ENCODE peak calls at places on chromosomes 4 and X, in seven cellular contexts. R, W, D, N, Z, F and X are unnamed samples.

GRCh38 chr4:20272411-20272872 is 20.7 kb downstream of the SLIT2 start:
- DNase-seq in R (no peak), W (no peak), D (no peak), N (no peak), Z (no peak), F (no peak), X (no peak)

GRCh38 chr4:17030543-17030942 is 132.1 kb upstream of the LDB2 start:
- DNase-seq in R (no peak), W (no peak), D (peak), N (no peak), Z (no peak), F (no peak), X (no peak)

GRCh38 chr4:142416121-142416520 is 430.0 kb downstream of the INPP4B start:
- DNase-seq in R (no peak), W (no peak), D (no peak), N (no peak), Z (no peak), F (no peak), X (no peak)

GRCh38 chr4:119124314-119124713 is 11.3 kb upstream of the MYOZ2 start:
- DNase-seq in R (no peak), W (no peak), D (peak), N (no peak), Z (no peak), F (no peak), X (no peak)

GRCh38 chr4:17316566-17316965 is 195.3 kb downstream of the QDPR start:
- DNase-seq in R (no peak), W (no peak), D (no peak), N (no peak), Z (no peak), F (no peak), X (no peak)

GRCh38 chrX:14409341-14409740 is 120.0 kb upstream of the GLRA2 start:
- DNase-seq in R (no peak), W (no peak), D (no peak), N (no peak), Z (no peak), F (no peak), X (no peak)

GRCh38 chr4:101288365-101289145 is 58.8 kb downstream of the PPP3CA start:
- DNase-seq in R (no peak), W (no peak), D (no peak), N (no peak), Z (no peak), F (no peak), X (no peak)

GRCh38 chrX:152177052-152177451 is 38.7 kb upstream of the MAGEA10 start:
- DNase-seq in R (no peak), W (no peak), D (no peak), N (no peak), Z (no peak), F (no peak), X (no peak)

GRCh38 chrX:70496491-70496890 is 51.9 kb downstream of the DLG3 start:
- DNase-seq in R (no peak), W (no peak), D (no peak), N (no peak), Z (no peak), F (no peak), X (no peak)

GRCh38 chrX:153816821-153817220 is 13.5 kb downstream of the PDZD4 start:
- DNase-seq in R (no peak), W (peak), D (no peak), N (no peak), Z (no peak), F (peak), X (no peak)

GRCh38 chr4:152690706-152691651 is 11.2 kb upstream of the TMEM154 start:
- DNase-seq in R (no peak), W (no peak), D (no peak), N (no peak), Z (no peak), F (no peak), X (no peak)

GRCh38 chrX:130702867-130703707 is 199.9 kb downstream of the ENOX2 start:
- DNase-seq in R (no peak), W (no peak), D (no peak), N (no peak), Z (no peak), F (no peak), X (no peak)

GRCh38 chr4:7647932-7648812 is 213.4 kb upstream of the PSAPL1 start:
- DNase-seq in R (no peak), W (no peak), D (peak), N (peak), Z (no peak), F (no peak), X (no peak)

GRCh38 chr4:5715357-5715756 is 4.4 kb downstream of the EVC start:
- DNase-seq in R (no peak), W (no peak), D (no peak), N (no peak), Z (no peak), F (no peak), X (no peak)

GRCh38 chr4:92864176-92864575 is 560.4 kb downstream of the GRID2 start:
- DNase-seq in R (no peak), W (no peak), D (no peak), N (no peak), Z (peak), F (no peak), X (no peak)

GRCh38 chrX:17741123-17741511 is 3.8 kb downstream of the SCML1 start:
- DNase-seq in R (no peak), W (no peak), D (no peak), N (no peak), Z (peak), F (no peak), X (no peak)

GRCh38 chr4:102687373-102687981 is 73.3 kb downstream of the MANBA start:
- DNase-seq in R (no peak), W (no peak), D (no peak), N (no peak), Z (no peak), F (no peak), X (no peak)

GRCh38 chrX:111353810-111354209 is 58.2 kb downstream of the DCX start:
- DNase-seq in R (no peak), W (no peak), D (no peak), N (no peak), Z (no peak), F (no peak), X (no peak)

GRCh38 chrX:53481816-53482485 is 47.8 kb upstream of the HSD17B10 start:
- DNase-seq in R (peak), W (peak), D (peak), N (peak), Z (peak), F (peak), X (peak)

GRCh38 chr4:143386812-143387211 is 50.1 kb downstream of the GAB1 start:
- DNase-seq in R (no peak), W (no peak), D (no peak), N (no peak), Z (no peak), F (no peak), X (no peak)

GRCh38 chrX:9857575-9857974 is 71.3 kb downstream of the SHROOM2 start:
- DNase-seq in R (no peak), W (no peak), D (no peak), N (no peak), Z (no peak), F (no peak), X (no peak)

GRCh38 chr4:154491341-154491679 is 289 bp downstream of the DCHS2 start:
- DNase-seq in R (no peak), W (no peak), D (peak), N (no peak), Z (peak), F (no peak), X (no peak)

GRCh38 chrX:39890807-39891206 is 207.0 kb downstream of the BCOR start:
- DNase-seq in R (no peak), W (no peak), D (no peak), N (no peak), Z (no peak), F (no peak), X (no peak)

GRCh38 chr4:41600243-41600642 is 62.3 kb downstream of the LIMCH1 start:
- DNase-seq in R (no peak), W (no peak), D (no peak), N (no peak), Z (no peak), F (no peak), X (no peak)

GRCh38 chr4:1369484-1370079 is 22.6 kb downstream of the UVSSA start:
- DNase-seq in R (no peak), W (no peak), D (no peak), N (no peak), Z (no peak), F (no peak), X (no peak)